ENCODE peak calls at places on chromosomes 11 and 22, in seven cellular contexts. One of them, this sample, is unnamed.

GRCh38 chr11:132520199-132520598 is 1012.1 kb downstream of the OPCML start:
- DNase-seq in GM13976: no peak
- DNase-seq in spleen: no peak
- DNase-seq in pancreas: no peak
- DNase-seq in RWPE2: no peak
- DNase-seq in fibroblast of mammary gland: no peak
- DNase-seq in GM10248: no peak
- DNase-seq in this sample: no peak

GRCh38 chr11:128574576-128575011 is 12.8 kb downstream of the ETS1 start:
- DNase-seq in GM13976: no peak
- DNase-seq in spleen: no peak
- DNase-seq in pancreas: no peak
- DNase-seq in RWPE2: no peak
- DNase-seq in fibroblast of mammary gland: peak
- DNase-seq in GM10248: no peak
- DNase-seq in this sample: no peak

GRCh38 chr22:37317698-37318210 is 35.4 kb downstream of the CYTH4 start:
- DNase-seq in GM13976: no peak
- DNase-seq in spleen: no peak
- DNase-seq in pancreas: no peak
- DNase-seq in RWPE2: no peak
- DNase-seq in fibroblast of mammary gland: no peak
- DNase-seq in GM10248: no peak
- DNase-seq in this sample: no peak

GRCh38 chr22:49340406-49340805 is 487.3 kb downstream of the BRD1 start:
- DNase-seq in GM13976: no peak
- DNase-seq in spleen: peak
- DNase-seq in pancreas: no peak
- DNase-seq in RWPE2: no peak
- DNase-seq in fibroblast of mammary gland: no peak
- DNase-seq in GM10248: no peak
- DNase-seq in this sample: no peak

GRCh38 chr11:106156290-106156937 is 79.0 kb downstream of the AASDHPPT start:
- DNase-seq in GM13976: peak
- DNase-seq in spleen: no peak
- DNase-seq in pancreas: peak
- DNase-seq in RWPE2: no peak
- DNase-seq in fibroblast of mammary gland: peak
- DNase-seq in GM10248: peak
- DNase-seq in this sample: peak

GRCh38 chr11:1375955-1376258 is 13.8 kb upstream of the BRSK2 start:
- DNase-seq in GM13976: no peak
- DNase-seq in spleen: no peak
- DNase-seq in pancreas: no peak
- DNase-seq in RWPE2: no peak
- DNase-seq in fibroblast of mammary gland: no peak
- DNase-seq in GM10248: no peak
- DNase-seq in this sample: no peak

GRCh38 chr22:44398791-44399190 is 86.0 kb upstream of the SHISAL1 start:
- DNase-seq in GM13976: no peak
- DNase-seq in spleen: peak
- DNase-seq in pancreas: no peak
- DNase-seq in RWPE2: no peak
- DNase-seq in fibroblast of mammary gland: no peak
- DNase-seq in GM10248: no peak
- DNase-seq in this sample: no peak

GRCh38 chr11:105100206-105100605 is 39.4 kb downstream of the CARD18 start:
- DNase-seq in GM13976: no peak
- DNase-seq in spleen: no peak
- DNase-seq in pancreas: no peak
- DNase-seq in RWPE2: no peak
- DNase-seq in fibroblast of mammary gland: no peak
- DNase-seq in GM10248: no peak
- DNase-seq in this sample: no peak

GRCh38 chr22:46638601-46639431 is 18.6 kb downstream of the GRAMD4 start:
- DNase-seq in GM13976: no peak
- DNase-seq in spleen: no peak
- DNase-seq in pancreas: peak
- DNase-seq in RWPE2: no peak
- DNase-seq in fibroblast of mammary gland: peak
- DNase-seq in GM10248: no peak
- DNase-seq in this sample: no peak

GRCh38 chr11:125201525-125202121 is 37.1 kb downstream of the PKNOX2 start:
- DNase-seq in GM13976: no peak
- DNase-seq in spleen: peak
- DNase-seq in pancreas: peak
- DNase-seq in RWPE2: no peak
- DNase-seq in fibroblast of mammary gland: no peak
- DNase-seq in GM10248: no peak
- DNase-seq in this sample: no peak

GRCh38 chr11:73218106-73218829 is at the start of gene P2RY2:
- DNase-seq in GM13976: peak
- DNase-seq in spleen: peak
- DNase-seq in pancreas: peak
- DNase-seq in RWPE2: peak
- DNase-seq in fibroblast of mammary gland: no peak
- DNase-seq in GM10248: peak
- DNase-seq in this sample: peak

GRCh38 chr22:32754413-32755041 is 47.0 kb upstream of the TIMP3 start:
- DNase-seq in GM13976: no peak
- DNase-seq in spleen: no peak
- DNase-seq in pancreas: no peak
- DNase-seq in RWPE2: no peak
- DNase-seq in fibroblast of mammary gland: peak
- DNase-seq in GM10248: no peak
- DNase-seq in this sample: no peak

GRCh38 chr11:77198440-77198849 is 70.4 kb downstream of the MYO7A start:
- DNase-seq in GM13976: no peak
- DNase-seq in spleen: peak
- DNase-seq in pancreas: no peak
- DNase-seq in RWPE2: peak
- DNase-seq in fibroblast of mammary gland: peak
- DNase-seq in GM10248: no peak
- DNase-seq in this sample: peak
- TF ChIP-seq CTCF in GM13976: no peak
- TF ChIP-seq CTCF in spleen: no peak
- TF ChIP-seq CTCF in pancreas: no peak
- TF ChIP-seq CTCF in RWPE2: no peak
- TF ChIP-seq CTCF in fibroblast of mammary gland: peak
- TF ChIP-seq CTCF in GM10248: peak
- TF ChIP-seq CTCF in this sample: peak

DNA sequence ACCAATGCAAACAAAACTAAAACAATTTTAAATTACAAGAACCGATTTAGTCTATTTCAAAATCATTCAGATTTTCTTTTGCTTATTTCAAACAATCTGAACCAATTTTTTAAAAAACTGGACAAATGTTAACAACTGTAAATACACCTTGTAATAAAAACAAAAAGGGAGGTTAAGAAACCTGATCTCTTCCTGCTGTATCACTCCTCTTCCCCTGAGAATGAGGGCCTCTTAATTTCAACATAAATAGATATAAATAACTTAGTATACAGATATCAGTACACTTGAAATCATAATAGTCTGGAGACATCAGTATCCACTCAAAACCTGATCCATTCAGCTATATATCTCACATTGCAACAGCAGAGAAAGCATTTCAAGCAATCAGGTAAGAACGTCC is 346.5 kb downstream of the TTC28 start:
- DNase-seq in GM13976: no peak
- DNase-seq in spleen: no peak
- DNase-seq in pancreas: no peak
- DNase-seq in RWPE2: no peak
- DNase-seq in fibroblast of mammary gland: no peak
- DNase-seq in GM10248: no peak
- DNase-seq in this sample: no peak
- TF ChIP-seq CTCF in GM13976: no peak
- TF ChIP-seq CTCF in spleen: no peak
- TF ChIP-seq CTCF in pancreas: no peak
- TF ChIP-seq CTCF in RWPE2: no peak
- TF ChIP-seq CTCF in fibroblast of mammary gland: no peak
- TF ChIP-seq CTCF in GM10248: no peak
- TF ChIP-seq CTCF in this sample: no peak

GRCh38 chr11:111574373-111575230 is 27.6 kb upstream of the SIK2 start:
- DNase-seq in GM13976: no peak
- DNase-seq in spleen: no peak
- DNase-seq in pancreas: no peak
- DNase-seq in RWPE2: no peak
- DNase-seq in fibroblast of mammary gland: no peak
- DNase-seq in GM10248: no peak
- DNase-seq in this sample: no peak
- TF ChIP-seq CTCF in GM13976: no peak
- TF ChIP-seq CTCF in spleen: no peak
- TF ChIP-seq CTCF in pancreas: no peak
- TF ChIP-seq CTCF in RWPE2: peak
- TF ChIP-seq CTCF in fibroblast of mammary gland: no peak
- TF ChIP-seq CTCF in GM10248: no peak
- TF ChIP-seq CTCF in this sample: no peak

GRCh38 chr11:59617876-59618275 is 2.3 kb upstream of the OSBP start:
- DNase-seq in GM13976: no peak
- DNase-seq in spleen: no peak
- DNase-seq in pancreas: no peak
- DNase-seq in RWPE2: no peak
- DNase-seq in fibroblast of mammary gland: no peak
- DNase-seq in GM10248: no peak
- DNase-seq in this sample: no peak

GRCh38 chr11:59614277-59615131 is 1.1 kb downstream of the OSBP start:
- DNase-seq in GM13976: no peak
- DNase-seq in spleen: no peak
- DNase-seq in pancreas: no peak
- DNase-seq in RWPE2: no peak
- DNase-seq in fibroblast of mammary gland: peak
- DNase-seq in GM10248: no peak
- DNase-seq in this sample: no peak

GRCh38 chr11:59615637-59616395 is at the start of gene OSBP:
- DNase-seq in GM13976: peak
- DNase-seq in spleen: peak
- DNase-seq in pancreas: peak
- DNase-seq in RWPE2: peak
- DNase-seq in fibroblast of mammary gland: peak
- DNase-seq in GM10248: peak
- DNase-seq in this sample: peak

GRCh38 chr11:59616396-59616982 is 915 bp upstream of the OSBP start:
- DNase-seq in GM13976: no peak
- DNase-seq in spleen: peak
- DNase-seq in pancreas: no peak
- DNase-seq in RWPE2: no peak
- DNase-seq in fibroblast of mammary gland: no peak
- DNase-seq in GM10248: no peak
- DNase-seq in this sample: no peak

DNA sequence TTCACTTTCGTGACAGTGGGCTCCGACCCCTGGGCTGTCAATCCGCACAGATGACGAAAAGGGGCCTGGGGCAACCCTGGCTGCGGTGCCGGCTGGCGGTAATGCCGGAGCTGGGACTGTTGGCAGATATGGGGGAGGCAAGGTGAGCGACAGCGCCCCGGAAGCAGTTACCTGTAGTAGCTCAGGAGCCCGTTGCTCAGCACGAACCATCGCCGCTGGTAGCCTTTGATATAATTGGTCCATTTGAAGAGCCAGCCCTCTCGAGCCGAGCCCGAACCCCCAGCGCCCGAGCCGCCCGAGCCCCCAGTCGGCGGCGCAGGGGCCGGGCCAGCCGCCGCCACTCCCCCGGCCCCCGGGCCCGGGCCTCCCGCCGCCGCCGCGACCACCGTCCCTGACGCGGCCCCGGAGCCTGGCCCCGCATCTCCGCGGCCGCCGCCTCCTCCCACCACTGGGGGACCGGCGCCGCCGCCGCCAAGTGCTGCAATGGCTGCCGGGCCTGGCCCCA is 390 bp downstream of the OSBP start:
- DNase-seq in GM13976: peak
- DNase-seq in spleen: peak
- DNase-seq in pancreas: peak
- DNase-seq in RWPE2: peak
- DNase-seq in fibroblast of mammary gland: no peak
- DNase-seq in GM10248: peak
- DNase-seq in this sample: peak
- TF ChIP-seq CTCF in GM13976: no peak
- TF ChIP-seq CTCF in spleen: no peak
- TF ChIP-seq CTCF in pancreas: no peak
- TF ChIP-seq CTCF in RWPE2: no peak
- TF ChIP-seq CTCF in fibroblast of mammary gland: no peak
- TF ChIP-seq CTCF in GM10248: no peak
- TF ChIP-seq CTCF in this sample: no peak

GRCh38 chr11:70169136-70169535 is 34.0 kb upstream of the FADD start:
- DNase-seq in GM13976: no peak
- DNase-seq in spleen: no peak
- DNase-seq in pancreas: no peak
- DNase-seq in RWPE2: no peak
- DNase-seq in fibroblast of mammary gland: no peak
- DNase-seq in GM10248: no peak
- DNase-seq in this sample: no peak

GRCh38 chr11:70167723-70168404 is 35.2 kb upstream of the FADD start:
- DNase-seq in GM13976: no peak
- DNase-seq in spleen: no peak
- DNase-seq in pancreas: no peak
- DNase-seq in RWPE2: no peak
- DNase-seq in fibroblast of mammary gland: no peak
- DNase-seq in GM10248: no peak
- DNase-seq in this sample: no peak

GRCh38 chr11:70164705-70165104 is 38.4 kb upstream of the FADD start:
- DNase-seq in GM13976: no peak
- DNase-seq in spleen: no peak
- DNase-seq in pancreas: no peak
- DNase-seq in RWPE2: no peak
- DNase-seq in fibroblast of mammary gland: no peak
- DNase-seq in GM10248: no peak
- DNase-seq in this sample: no peak

GRCh38 chr11:70168405-70168754 is 34.7 kb upstream of the FADD start:
- DNase-seq in GM13976: no peak
- DNase-seq in spleen: no peak
- DNase-seq in pancreas: no peak
- DNase-seq in RWPE2: no peak
- DNase-seq in fibroblast of mammary gland: no peak
- DNase-seq in GM10248: no peak
- DNase-seq in this sample: no peak

GRCh38 chr11:70167120-70167519 is 36.0 kb upstream of the FADD start:
- DNase-seq in GM13976: no peak
- DNase-seq in spleen: no peak
- DNase-seq in pancreas: no peak
- DNase-seq in RWPE2: no peak
- DNase-seq in fibroblast of mammary gland: no peak
- DNase-seq in GM10248: no peak
- DNase-seq in this sample: no peak
- TF ChIP-seq CTCF in GM13976: no peak
- TF ChIP-seq CTCF in spleen: no peak
- TF ChIP-seq CTCF in pancreas: no peak
- TF ChIP-seq CTCF in RWPE2: no peak
- TF ChIP-seq CTCF in fibroblast of mammary gland: no peak
- TF ChIP-seq CTCF in GM10248: no peak
- TF ChIP-seq CTCF in this sample: no peak

This sample was measured in GM20000.